ENCODE peak calls at places on chromosomes 5 and 9, in six cellular contexts. One of them, this sample, is unnamed.

GRCh38 chr9:78235296-78235770 is 542 bp upstream of the CEP78 start:
- DNase-seq in astrocyte of the spinal cord: peak; percentile 50
- DNase-seq in astrocyte of the cerebellum: no peak
- DNase-seq in CD4-positive, alpha-beta T cell: no peak
- DNase-seq in HL-60: no peak
- DNase-seq in AG09309: no peak
- DNase-seq in this sample: no peak

GRCh38 chr5:52799358-52799982 is 11.8 kb downstream of the ITGA1 start:
- DNase-seq in astrocyte of the spinal cord: peak; percentile 77
- DNase-seq in astrocyte of the cerebellum: no peak
- DNase-seq in CD4-positive, alpha-beta T cell: no peak
- DNase-seq in HL-60: peak; percentile 28
- DNase-seq in AG09309: peak; percentile 52
- DNase-seq in this sample: no peak

GRCh38 chr5:138635268-138635667 is 60.1 kb upstream of the HSPA9 start:
- DNase-seq in astrocyte of the spinal cord: no peak
- DNase-seq in astrocyte of the cerebellum: no peak
- DNase-seq in CD4-positive, alpha-beta T cell: no peak
- DNase-seq in HL-60: no peak
- DNase-seq in AG09309: peak; percentile 18
- DNase-seq in this sample: no peak

GRCh38 chr5:148172377-148172776 is 4.0 kb downstream of the SPINK14 start:
- DNase-seq in astrocyte of the spinal cord: no peak
- DNase-seq in astrocyte of the cerebellum: no peak
- DNase-seq in CD4-positive, alpha-beta T cell: no peak
- DNase-seq in HL-60: no peak
- DNase-seq in AG09309: no peak
- DNase-seq in this sample: no peak

GRCh38 chr9:8764041-8764440 is 964.5 kb upstream of the DMAC1 start:
- DNase-seq in astrocyte of the spinal cord: no peak
- DNase-seq in astrocyte of the cerebellum: no peak
- DNase-seq in CD4-positive, alpha-beta T cell: no peak
- DNase-seq in HL-60: no peak
- DNase-seq in AG09309: no peak
- DNase-seq in this sample: no peak

GRCh38 chr9:136997830-136998234 is 1.5 kb upstream of the CLIC3 start:
- DNase-seq in astrocyte of the spinal cord: peak; percentile 77
- DNase-seq in astrocyte of the cerebellum: no peak
- DNase-seq in CD4-positive, alpha-beta T cell: no peak
- DNase-seq in HL-60: no peak
- DNase-seq in AG09309: no peak
- DNase-seq in this sample: no peak

GRCh38 chr9:35832814-35833213 is 3.8 kb downstream of the TMEM8B start:
- DNase-seq in astrocyte of the spinal cord: no peak
- DNase-seq in astrocyte of the cerebellum: no peak
- DNase-seq in CD4-positive, alpha-beta T cell: no peak
- DNase-seq in HL-60: no peak
- DNase-seq in AG09309: no peak
- DNase-seq in this sample: no peak

GRCh38 chr5:108125771-108126511 is 256.0 kb downstream of the FBXL17 start:
- DNase-seq in astrocyte of the spinal cord: no peak
- DNase-seq in astrocyte of the cerebellum: no peak
- DNase-seq in CD4-positive, alpha-beta T cell: no peak
- DNase-seq in HL-60: no peak
- DNase-seq in AG09309: no peak
- DNase-seq in this sample: no peak

GRCh38 chr5:172548981-172549707 is 91.9 kb upstream of the NEURL1B start:
- DNase-seq in astrocyte of the spinal cord: no peak
- DNase-seq in astrocyte of the cerebellum: no peak
- DNase-seq in CD4-positive, alpha-beta T cell: no peak
- DNase-seq in HL-60: no peak
- DNase-seq in AG09309: no peak
- DNase-seq in this sample: no peak

GRCh38 chr9:14418262-14419200 is 104.6 kb upstream of the NFIB start:
- DNase-seq in astrocyte of the spinal cord: no peak
- DNase-seq in astrocyte of the cerebellum: no peak
- DNase-seq in CD4-positive, alpha-beta T cell: no peak
- DNase-seq in HL-60: no peak
- DNase-seq in AG09309: no peak
- DNase-seq in this sample: no peak

GRCh38 chr5:118891252-118891651 is 97.1 kb downstream of the DTWD2 start:
- DNase-seq in astrocyte of the spinal cord: no peak
- DNase-seq in astrocyte of the cerebellum: peak; percentile 18
- DNase-seq in CD4-positive, alpha-beta T cell: no peak
- DNase-seq in HL-60: no peak
- DNase-seq in AG09309: no peak
- DNase-seq in this sample: no peak

GRCh38 chr5:9466677-9467076 is 79.2 kb downstream of the SEMA5A start:
- DNase-seq in astrocyte of the spinal cord: no peak
- DNase-seq in astrocyte of the cerebellum: no peak
- DNase-seq in CD4-positive, alpha-beta T cell: no peak
- DNase-seq in HL-60: no peak
- DNase-seq in AG09309: no peak
- DNase-seq in this sample: no peak

GRCh38 chr5:14463629-14464028 is 118.0 kb upstream of the OTULINL start:
- DNase-seq in astrocyte of the spinal cord: no peak
- DNase-seq in astrocyte of the cerebellum: no peak
- DNase-seq in CD4-positive, alpha-beta T cell: no peak
- DNase-seq in HL-60: peak; percentile 72
- DNase-seq in AG09309: no peak
- DNase-seq in this sample: no peak

GRCh38 chr9:90307177-90307833 is 335.3 kb downstream of the DIRAS2 start:
- DNase-seq in astrocyte of the spinal cord: peak; percentile 52
- DNase-seq in astrocyte of the cerebellum: peak; percentile 68
- DNase-seq in CD4-positive, alpha-beta T cell: no peak
- DNase-seq in HL-60: no peak
- DNase-seq in AG09309: no peak
- DNase-seq in this sample: no peak

GRCh38 chr5:41370482-41370881 is 139.9 kb downstream of the PLCXD3 start:
- DNase-seq in astrocyte of the spinal cord: no peak
- DNase-seq in astrocyte of the cerebellum: no peak
- DNase-seq in CD4-positive, alpha-beta T cell: no peak
- DNase-seq in HL-60: no peak
- DNase-seq in AG09309: no peak
- DNase-seq in this sample: no peak

GRCh38 chr5:115379622-115380344 is 83.3 kb upstream of the CCDC112 start:
- DNase-seq in astrocyte of the spinal cord: peak; percentile 42
- DNase-seq in astrocyte of the cerebellum: no peak
- DNase-seq in CD4-positive, alpha-beta T cell: no peak
- DNase-seq in HL-60: no peak
- DNase-seq in AG09309: no peak
- DNase-seq in this sample: no peak

GRCh38 chr5:141567513-141568117 is 51.2 kb downstream of the DIAPH1 start:
- DNase-seq in astrocyte of the spinal cord: no peak
- DNase-seq in astrocyte of the cerebellum: no peak
- DNase-seq in CD4-positive, alpha-beta T cell: no peak
- DNase-seq in HL-60: no peak
- DNase-seq in AG09309: no peak
- DNase-seq in this sample: no peak

GRCh38 chr9:136014147-136014927 is 53.2 kb upstream of the UBAC1 start:
- DNase-seq in astrocyte of the spinal cord: no peak
- DNase-seq in astrocyte of the cerebellum: no peak
- DNase-seq in CD4-positive, alpha-beta T cell: peak; percentile 22
- DNase-seq in HL-60: no peak
- DNase-seq in AG09309: no peak
- DNase-seq in this sample: no peak

GRCh38 chr9:75593920-75594319 is 296.6 kb upstream of the PCSK5 start:
- DNase-seq in astrocyte of the spinal cord: no peak
- DNase-seq in astrocyte of the cerebellum: no peak
- DNase-seq in CD4-positive, alpha-beta T cell: no peak
- DNase-seq in HL-60: no peak
- DNase-seq in AG09309: no peak
- DNase-seq in this sample: no peak

GRCh38 chr9:75588808-75589207 is 301.7 kb upstream of the PCSK5 start:
- DNase-seq in astrocyte of the spinal cord: no peak
- DNase-seq in astrocyte of the cerebellum: no peak
- DNase-seq in CD4-positive, alpha-beta T cell: no peak
- DNase-seq in HL-60: no peak
- DNase-seq in AG09309: no peak
- DNase-seq in this sample: no peak

GRCh38 chr9:75591972-75592371 is 298.5 kb upstream of the PCSK5 start:
- DNase-seq in astrocyte of the spinal cord: no peak
- DNase-seq in astrocyte of the cerebellum: no peak
- DNase-seq in CD4-positive, alpha-beta T cell: no peak
- DNase-seq in HL-60: no peak
- DNase-seq in AG09309: no peak
- DNase-seq in this sample: no peak

DNA sequence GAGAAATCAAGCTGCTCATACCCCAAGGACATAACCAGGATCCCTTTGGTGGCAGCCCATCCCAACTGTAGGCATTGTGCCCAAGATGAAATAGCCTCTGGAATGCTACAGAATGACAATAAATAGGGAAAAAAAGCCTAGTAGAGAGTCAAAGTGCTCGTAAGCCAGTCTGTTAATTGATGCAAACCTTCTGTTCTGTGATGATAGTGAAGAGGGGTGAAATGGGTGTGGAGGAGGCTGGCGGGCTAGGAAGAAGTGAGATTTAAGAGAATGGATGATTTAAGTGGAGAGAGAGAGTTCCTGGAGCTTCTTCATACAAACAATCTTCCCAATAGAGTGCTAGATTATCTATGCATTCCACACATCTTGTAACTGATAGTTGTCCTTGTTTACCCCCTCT is 301.0 kb upstream of the PCSK5 start:
- DNase-seq in astrocyte of the spinal cord: no peak
- DNase-seq in astrocyte of the cerebellum: no peak
- DNase-seq in CD4-positive, alpha-beta T cell: no peak
- DNase-seq in HL-60: no peak
- DNase-seq in AG09309: no peak
- DNase-seq in this sample: no peak
- TF ChIP-seq CTCF in astrocyte of the spinal cord: no peak
- TF ChIP-seq CTCF in astrocyte of the cerebellum: no peak
- TF ChIP-seq CTCF in CD4-positive, alpha-beta T cell: no peak
- TF ChIP-seq CTCF in HL-60: no peak
- TF ChIP-seq CTCF in AG09309: no peak
- TF ChIP-seq CTCF in this sample: no peak

DNA sequence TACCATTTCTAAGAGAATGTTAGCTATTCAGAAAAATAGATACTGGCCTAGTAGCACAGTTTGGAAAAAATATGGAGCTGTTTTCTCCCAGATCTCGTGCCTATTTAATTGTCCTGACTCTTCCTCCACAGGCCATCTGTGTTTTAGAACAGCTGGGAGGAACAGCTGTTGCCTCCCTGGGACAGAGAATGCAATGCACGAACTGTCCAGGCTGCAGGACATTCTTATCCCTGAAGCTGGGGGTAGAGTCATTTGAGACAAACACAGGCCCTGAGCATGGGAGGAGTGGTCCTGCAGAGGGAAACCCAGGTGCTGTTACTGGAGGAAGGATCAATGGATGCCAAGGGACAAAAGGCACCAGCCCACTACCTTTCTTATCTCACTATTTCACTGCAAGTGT is 20.9 kb upstream of the SPARC start:
- DNase-seq in astrocyte of the spinal cord: no peak
- DNase-seq in astrocyte of the cerebellum: no peak
- DNase-seq in CD4-positive, alpha-beta T cell: no peak
- DNase-seq in HL-60: no peak
- DNase-seq in AG09309: no peak
- DNase-seq in this sample: no peak
- TF ChIP-seq CTCF in astrocyte of the spinal cord: no peak
- TF ChIP-seq CTCF in astrocyte of the cerebellum: no peak
- TF ChIP-seq CTCF in CD4-positive, alpha-beta T cell: no peak
- TF ChIP-seq CTCF in HL-60: no peak
- TF ChIP-seq CTCF in AG09309: no peak
- TF ChIP-seq CTCF in this sample: no peak

DNA sequence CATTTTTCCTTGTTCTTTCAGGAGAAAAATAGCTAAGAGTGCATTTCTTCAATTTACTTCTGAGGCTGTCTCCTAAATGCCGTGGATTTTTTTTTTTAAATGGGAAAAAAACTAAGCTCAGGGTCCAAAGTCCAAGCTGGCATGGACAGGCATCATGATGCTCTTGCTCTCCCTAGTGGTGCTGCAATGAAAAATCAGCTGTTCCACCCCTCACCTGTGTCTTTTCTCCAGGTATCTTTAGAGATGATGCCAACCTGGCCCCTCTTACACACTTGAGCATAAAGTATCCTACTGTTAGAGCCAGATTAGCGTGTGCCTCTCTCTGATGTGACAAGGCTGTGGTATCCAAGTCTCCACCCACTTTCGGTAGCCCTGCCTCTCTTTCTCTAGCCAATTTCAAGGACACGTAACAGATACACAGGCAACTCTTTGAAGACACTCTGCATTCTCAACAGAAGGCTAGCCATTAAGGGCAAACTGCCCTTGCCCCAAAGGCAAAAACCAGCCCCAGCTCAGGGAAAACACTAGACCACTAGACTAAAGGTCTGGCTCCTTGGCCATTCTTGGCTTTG is 208.8 kb downstream of the SAXO1 start:
- DNase-seq in astrocyte of the spinal cord: no peak
- DNase-seq in astrocyte of the cerebellum: no peak
- DNase-seq in CD4-positive, alpha-beta T cell: no peak
- DNase-seq in HL-60: no peak
- DNase-seq in AG09309: no peak
- DNase-seq in this sample: no peak
- TF ChIP-seq CTCF in astrocyte of the spinal cord: peak; percentile 6
- TF ChIP-seq CTCF in astrocyte of the cerebellum: peak; percentile 28
- TF ChIP-seq CTCF in CD4-positive, alpha-beta T cell: no peak
- TF ChIP-seq CTCF in HL-60: no peak
- TF ChIP-seq CTCF in AG09309: peak; percentile 50
- TF ChIP-seq CTCF in this sample: peak; percentile 28

GRCh38 chr5:71783891-71784290 is 64.8 kb downstream of the CARTPT start:
- DNase-seq in astrocyte of the spinal cord: no peak
- DNase-seq in astrocyte of the cerebellum: no peak
- DNase-seq in CD4-positive, alpha-beta T cell: no peak
- DNase-seq in HL-60: no peak
- DNase-seq in AG09309: no peak
- DNase-seq in this sample: no peak

GRCh38 chr5:71780597-71780996 is 61.5 kb downstream of the CARTPT start:
- DNase-seq in astrocyte of the spinal cord: no peak
- DNase-seq in astrocyte of the cerebellum: no peak
- DNase-seq in CD4-positive, alpha-beta T cell: no peak
- DNase-seq in HL-60: no peak
- DNase-seq in AG09309: no peak
- DNase-seq in this sample: no peak

GRCh38 chr5:71782393-71782770 is 63.3 kb downstream of the CARTPT start:
- DNase-seq in astrocyte of the spinal cord: no peak
- DNase-seq in astrocyte of the cerebellum: no peak
- DNase-seq in CD4-positive, alpha-beta T cell: no peak
- DNase-seq in HL-60: no peak
- DNase-seq in AG09309: no peak
- DNase-seq in this sample: no peak

GRCh38 chr5:71782771-71783770 is 64.0 kb downstream of the CARTPT start:
- DNase-seq in astrocyte of the spinal cord: peak; percentile 81
- DNase-seq in astrocyte of the cerebellum: peak; percentile 59
- DNase-seq in CD4-positive, alpha-beta T cell: no peak
- DNase-seq in HL-60: peak; percentile 28
- DNase-seq in AG09309: no peak
- DNase-seq in this sample: peak; percentile 21

DNA sequence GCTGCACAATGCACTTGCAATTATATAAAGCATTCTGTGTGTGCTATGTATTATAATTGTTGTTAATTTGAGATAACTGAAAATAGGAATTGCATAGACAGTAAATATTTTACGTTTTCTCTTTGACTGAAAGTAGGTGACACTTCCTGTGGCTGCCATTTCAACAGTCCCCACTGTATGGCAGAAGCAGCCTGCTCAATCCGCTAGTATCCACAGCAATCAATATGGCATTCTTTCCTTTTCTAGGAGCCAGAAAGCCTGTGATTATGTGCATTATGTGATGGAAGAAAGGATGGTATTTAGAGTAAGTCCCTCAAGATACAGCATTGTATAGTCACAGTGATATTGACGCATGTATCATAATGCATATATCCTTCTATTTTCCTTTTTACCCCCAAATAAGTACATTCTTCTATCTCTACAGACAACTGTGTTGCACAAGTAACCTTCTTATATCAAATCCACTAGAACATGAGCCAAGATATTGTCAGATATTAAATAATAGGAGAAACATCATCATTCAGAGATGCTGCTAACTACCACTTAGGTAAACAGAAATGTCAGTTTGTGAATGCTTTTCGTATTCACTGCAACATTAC is 59.7 kb downstream of the CARTPT start:
- DNase-seq in astrocyte of the spinal cord: peak; percentile 54
- DNase-seq in astrocyte of the cerebellum: no peak
- DNase-seq in CD4-positive, alpha-beta T cell: no peak
- DNase-seq in HL-60: peak; percentile 5
- DNase-seq in AG09309: no peak
- DNase-seq in this sample: no peak
- TF ChIP-seq CTCF in astrocyte of the spinal cord: peak; percentile 87
- TF ChIP-seq CTCF in astrocyte of the cerebellum: peak; percentile 49
- TF ChIP-seq CTCF in CD4-positive, alpha-beta T cell: no peak
- TF ChIP-seq CTCF in HL-60: peak; percentile 58
- TF ChIP-seq CTCF in AG09309: peak; percentile 47
- TF ChIP-seq CTCF in this sample: peak; percentile 89

This sample was measured in D721Med.